ENCODE peak calls at places on chromosomes 11 and 22, in six cellular contexts. W, Y, K, U, S and P are unnamed samples.

GRCh38 chr22:31977141-31977781 is 32.9 kb downstream of the YWHAH start:
- DNase-seq in W (peak; percentile 57), Y (peak; percentile 84), K (peak; percentile 58), U (peak; percentile 94), S (peak; percentile 74), P (peak; percentile 76)

GRCh38 chr11:119907122-119907933 is 178.3 kb upstream of the NECTIN1 start:
- DNase-seq in W (no peak), Y (no peak), K (no peak), U (no peak), S (no peak), P (no peak)

GRCh38 chr11:122294041-122294440 is 178.0 kb upstream of the BLID start:
- DNase-seq in W (no peak), Y (no peak), K (no peak), U (no peak), S (no peak), P (no peak)

GRCh38 chr22:50308986-50309600 is 1.6 kb upstream of the PLXNB2 start:
- DNase-seq in W (no peak), Y (no peak), K (no peak), U (no peak), S (no peak), P (no peak)

GRCh38 chr11:131073167-131073566 is 156.9 kb upstream of the SNX19 start:
- DNase-seq in W (no peak), Y (no peak), K (no peak), U (no peak), S (no peak), P (no peak)

GRCh38 chr11:65491163-65491465 is 7.7 kb upstream of the MALAT1 start:
- DNase-seq in W (no peak), Y (no peak), K (no peak), U (peak; percentile 10), S (no peak), P (peak; percentile 32)

GRCh38 chr11:134364261-134364660 is 32.5 kb downstream of the GLB1L2 start:
- DNase-seq in W (no peak), Y (no peak), K (no peak), U (no peak), S (no peak), P (no peak)

GRCh38 chr22:46848227-46848626 is 85.8 kb downstream of the TBC1D22A start:
- DNase-seq in W (no peak), Y (no peak), K (peak; percentile 63), U (no peak), S (no peak), P (no peak)

GRCh38 chr11:2796091-2796490 is 89.5 kb downstream of the CDKN1C start:
- DNase-seq in W (no peak), Y (no peak), K (no peak), U (peak; percentile 8), S (no peak), P (no peak)

GRCh38 chr22:28222571-28222970 is 303.5 kb upstream of the PITPNB start:
- DNase-seq in W (no peak), Y (no peak), K (no peak), U (no peak), S (no peak), P (no peak)

GRCh38 chr11:57491371-57492061 is 24.0 kb downstream of the SLC43A1 start:
- DNase-seq in W (peak; percentile 49), Y (peak; percentile 49), K (no peak), U (peak; percentile 78), S (no peak), P (peak; percentile 47)

GRCh38 chr11:62560566-62561103 is 13.1 kb downstream of the EEF1G start:
- DNase-seq in W (peak; percentile 81), Y (peak; percentile 48), K (peak; percentile 99), U (peak; percentile 96), S (peak; percentile 84), P (peak; percentile 98)

GRCh38 chr22:36352775-36353507 is 34.8 kb downstream of the MYH9 start:
- DNase-seq in W (no peak), Y (no peak), K (peak; percentile 35), U (no peak), S (no peak), P (peak; percentile 65)

GRCh38 chr11:111845256-111846028 is 25.9 kb downstream of the ALG9 start:
- DNase-seq in W (peak; percentile 53), Y (no peak), K (no peak), U (no peak), S (no peak), P (peak; percentile 80)

GRCh38 chr11:129980086-129980485 is 22.5 kb downstream of the PRDM10 start:
- DNase-seq in W (no peak), Y (no peak), K (no peak), U (no peak), S (no peak), P (no peak)

GRCh38 chr11:72493426-72494108 is 59.2 kb upstream of the CLPB start:
- DNase-seq in W (no peak), Y (no peak), K (no peak), U (no peak), S (no peak), P (no peak)

GRCh38 chr11:76665172-76665571 is 5.4 kb downstream of the LRRC32 start:
- DNase-seq in W (no peak), Y (no peak), K (no peak), U (no peak), S (no peak), P (no peak)

GRCh38 chr11:45568031-45568430 is 97.4 kb downstream of the CHST1 start:
- DNase-seq in W (no peak), Y (no peak), K (no peak), U (no peak), S (no peak), P (no peak)

GRCh38 chr22:29339381-29340235 is 24.1 kb upstream of the RASL10A start:
- DNase-seq in W (no peak), Y (no peak), K (peak; percentile 74), U (no peak), S (no peak), P (peak; percentile 27)

GRCh38 chr11:36051235-36052072 is 107.6 kb downstream of the LDLRAD3 start:
- DNase-seq in W (no peak), Y (no peak), K (no peak), U (no peak), S (no peak), P (peak; percentile 25)

GRCh38 chr11:17610402-17610894 is 63.4 kb downstream of the OTOG start:
- DNase-seq in W (no peak), Y (no peak), K (no peak), U (no peak), S (no peak), P (no peak)

GRCh38 chr11:2321311-2321683 is 19.5 kb downstream of the TSPAN32 start:
- DNase-seq in W (no peak), Y (no peak), K (no peak), U (no peak), S (no peak), P (no peak)

GRCh38 chr11:121553367-121553766 is 100.6 kb upstream of the SORL1-AS1 start:
- DNase-seq in W (no peak), Y (no peak), K (peak; percentile 42), U (no peak), S (no peak), P (no peak)

GRCh38 chr11:117610045-117610444 is 187.0 kb downstream of the DSCAML1 start:
- DNase-seq in W (no peak), Y (no peak), K (peak; percentile 62), U (no peak), S (no peak), P (peak; percentile 20)

GRCh38 chr11:68950268-68950667 is 30.5 kb downstream of the MRGPRD start:
- DNase-seq in W (peak; percentile 18), Y (peak; percentile 16), K (no peak), U (peak; percentile 43), S (peak; percentile 52), P (peak; percentile 15)

GRCh38 chr22:27358096-27358870 is 443.3 kb downstream of the MN1 start:
- DNase-seq in W (no peak), Y (no peak), K (no peak), U (no peak), S (no peak), P (no peak)

GRCh38 chr11:43942651-43943356 is 367 bp downstream of the C11orf96 start:
- DNase-seq in W (no peak), Y (no peak), K (peak; percentile 43), U (peak; percentile 29), S (no peak), P (no peak)

GRCh38 chr11:95296621-95297025 is 65.6 kb upstream of the SESN3 start:
- DNase-seq in W (peak; percentile 8), Y (no peak), K (no peak), U (no peak), S (no peak), P (peak; percentile 24)